ENCODE peak calls at places on chromosome 9, in eight cellular contexts. H is CD8-positive, alpha-beta memory T cell; G is fibroblast of lung; U is heart right ventricle; X is transverse colon; V is H1; B is right cardiac atrium; N is uterus. W is an unnamed sample. For H3K4me1 and H3K27me3, the result is how much of the 10 kb centered on the place peaks cover.

GRCh38 chr9:77952641-77953341 is 78.8 kb downstream of the GNAQ start:
- DNase-seq in H (no peak), G (peak), U (peak), X (no peak), V (no peak), B (no peak), N (no peak), W (no peak)

GRCh38 chr9:69584746-69585145 is 87.4 kb downstream of the APBA1 start:
- DNase-seq in H (no peak), G (peak), U (no peak), X (no peak), V (no peak), B (no peak), N (no peak), W (no peak)

GRCh38 chr9:6681957-6682501 is 36.5 kb upstream of the GLDC start:
- DNase-seq in H (no peak), G (peak), U (no peak), X (no peak), V (no peak), B (no peak), N (peak), W (no peak)

GRCh38 chr9:23855885-23856284 is 29.8 kb upstream of the ELAVL2 start:
- DNase-seq in H (no peak), G (no peak), U (no peak), X (no peak), V (no peak), B (no peak), N (no peak), W (no peak)

GRCh38 chr9:95793924-95794828 is 81.3 kb upstream of the ERCC6L2 start:
- DNase-seq in H (no peak), G (peak), U (peak), X (no peak), V (no peak), B (no peak), N (no peak), W (no peak)

GRCh38 chr9:98326402-98327248 is 71.2 kb upstream of the TBC1D2 start:
- DNase-seq in H (no peak), G (peak), U (no peak), X (no peak), V (no peak), B (no peak), N (no peak), W (no peak)

GRCh38 chr9:116544896-116545295 is 142.2 kb upstream of the TRIM32 start:
- DNase-seq in H (no peak), G (no peak), U (no peak), X (no peak), V (no peak), B (no peak), N (no peak), W (no peak)

GRCh38 chr9:119004618-119004990 is 364.6 kb downstream of the BRINP1 start:
- DNase-seq in H (no peak), G (peak), U (peak), X (peak), V (no peak), B (peak), N (peak), W (peak)

GRCh38 chr9:135035781-135036760 is 51.4 kb upstream of the OLFM1 start:
- DNase-seq in H (no peak), G (no peak), U (no peak), X (no peak), V (peak), B (peak), N (peak), W (no peak)

GRCh38 chr9:35814841-35815543 is at the start of gene HINT2:
- DNase-seq in H (peak), G (peak), U (peak), X (peak), V (peak), B (peak), N (peak), W (peak)

GRCh38 chr9:73199448-73199847 is 47.8 kb downstream of the ANXA1 start:
- DNase-seq in H (no peak), G (no peak), U (no peak), X (no peak), V (no peak), B (no peak), N (no peak), W (no peak)
- H3K4me3 ChIP-seq in H (no peak), G (no peak), U (no peak), X (no peak), V (no peak), B (no peak), N (no peak), W (no peak)

DNA sequence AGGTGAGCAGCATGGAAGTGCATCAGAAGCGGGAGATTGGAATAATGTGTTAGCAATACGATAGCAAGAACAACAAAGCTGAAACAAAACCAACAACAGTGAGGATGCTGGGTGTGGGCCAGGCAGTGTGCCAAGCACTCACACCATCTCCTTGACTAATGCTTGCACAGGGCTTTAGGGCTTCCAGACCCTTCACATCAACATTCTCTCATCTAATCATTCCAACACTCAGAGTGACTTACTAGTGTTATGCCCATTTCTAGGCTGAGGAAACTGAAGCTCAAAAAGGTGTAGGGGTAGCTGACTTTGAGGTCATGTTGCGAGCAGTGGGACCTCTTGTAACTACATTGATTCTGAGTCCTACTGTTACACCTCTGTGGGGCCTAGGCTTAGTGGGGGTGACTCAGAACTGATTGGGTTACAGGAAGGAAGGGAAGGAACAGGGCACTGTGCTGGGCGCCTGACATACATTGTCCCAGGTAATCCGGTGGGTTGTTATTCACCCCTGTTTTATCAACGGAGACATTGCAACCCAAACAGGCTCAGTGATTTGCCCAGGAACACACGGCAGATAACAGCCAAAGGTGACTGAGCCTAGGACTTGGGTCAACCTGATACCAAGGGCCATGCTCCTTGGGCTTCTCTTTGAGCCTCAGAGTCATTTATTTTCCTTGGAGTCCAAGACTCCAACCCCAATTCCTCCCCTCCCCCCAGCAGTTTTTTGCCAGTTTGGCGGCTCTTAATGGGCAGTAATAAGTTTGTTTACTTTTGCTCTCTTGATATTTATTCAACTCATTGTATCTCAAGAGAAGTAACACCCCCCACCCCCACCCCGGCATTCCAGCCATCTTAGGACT is 9.5 kb downstream of the ANGPTL2 start:
- DNase-seq in H (no peak), G (no peak), U (no peak), X (no peak), V (no peak), B (no peak), N (no peak), W (no peak)
- H3K4me1 ChIP-seq in H (under half), G (under half), U (half or more), X (under half), V (under half), B (under half), N (under half), W (half or more)

DNA sequence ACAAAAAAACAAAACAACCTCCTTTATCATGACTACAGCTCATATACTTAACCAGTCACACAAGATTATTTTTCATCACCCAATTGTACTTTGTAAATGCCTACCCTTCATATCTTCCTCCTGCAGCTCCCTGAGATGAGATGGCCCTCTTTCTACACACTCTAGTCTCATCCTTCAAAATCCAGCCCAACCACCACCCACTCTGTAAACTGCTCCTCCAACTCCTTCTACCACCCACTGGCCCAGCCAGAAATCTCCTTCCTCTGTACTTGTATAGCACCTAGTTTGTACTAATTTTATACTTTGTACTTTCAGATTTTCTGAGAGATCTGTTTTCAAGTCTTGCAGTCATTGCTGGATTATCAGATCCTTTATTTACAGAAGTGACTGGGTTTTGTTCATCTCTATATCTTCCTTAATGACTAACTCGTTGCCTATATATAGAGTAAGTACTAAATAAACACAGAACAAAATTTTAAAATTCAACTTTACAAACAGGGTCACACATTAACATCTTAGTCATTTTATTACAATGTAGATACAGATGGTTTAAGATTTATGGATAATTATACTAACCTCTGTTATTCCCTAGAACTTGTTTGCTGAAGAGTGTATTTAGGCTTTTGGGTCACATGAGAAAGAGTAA is 155.7 kb downstream of the NFIB start:
- DNase-seq in H (no peak), G (no peak), U (no peak), X (no peak), V (no peak), B (no peak), N (no peak), W (no peak)
- H3K27me3 ChIP-seq in H (under half), G (under half), U (under half), X (under half), V (under half), B (under half), N (under half), W (under half)

GRCh38 chr9:120914410-120914809 is 12.2 kb downstream of the TRAF1 start:
- DNase-seq in H (no peak), G (no peak), U (no peak), X (no peak), V (no peak), B (peak), N (no peak), W (no peak)

GRCh38 chr9:120916573-120916972 is 10.0 kb downstream of the TRAF1 start:
- DNase-seq in H (no peak), G (no peak), U (no peak), X (no peak), V (no peak), B (peak), N (peak), W (peak)

GRCh38 chr9:120913673-120914266 is 12.8 kb downstream of the TRAF1 start:
- DNase-seq in H (peak), G (no peak), U (no peak), X (no peak), V (peak), B (no peak), N (no peak), W (no peak)

GRCh38 chr9:120915854-120916495 is 10.6 kb downstream of the TRAF1 start:
- DNase-seq in H (peak), G (no peak), U (no peak), X (no peak), V (no peak), B (no peak), N (no peak), W (no peak)

GRCh38 chr9:120914953-120915352 is 11.6 kb downstream of the TRAF1 start:
- DNase-seq in H (no peak), G (peak), U (no peak), X (no peak), V (no peak), B (no peak), N (no peak), W (no peak)
- H3K4me3 ChIP-seq in H (no peak), G (no peak), U (no peak), X (no peak), V (no peak), B (no peak), N (no peak), W (no peak)

DNA sequence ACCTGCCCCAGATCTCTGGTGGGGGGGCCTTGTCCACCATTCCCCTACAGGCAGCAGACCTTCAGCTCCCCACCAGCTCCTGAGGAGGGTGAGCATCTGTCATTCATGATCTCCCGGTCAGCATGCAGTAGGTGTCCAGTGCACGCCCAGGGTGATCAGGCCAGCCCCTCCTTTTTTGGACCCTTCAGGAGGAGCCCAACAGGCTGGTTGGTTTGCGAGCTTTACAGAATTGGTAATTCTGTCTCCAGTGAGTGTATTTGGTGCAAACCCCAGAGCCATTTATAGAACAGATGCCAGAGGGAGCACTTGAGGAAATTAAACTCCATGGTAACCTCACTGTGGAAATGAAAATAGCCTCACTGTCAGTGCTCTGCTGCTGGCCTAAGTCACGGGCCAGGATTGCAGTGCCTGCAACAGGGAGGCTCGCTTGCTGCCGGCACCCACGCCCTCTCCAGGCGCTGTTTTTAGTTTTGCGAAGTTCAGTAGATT is 23.4 kb downstream of the WNK2 start:
- DNase-seq in H (no peak), G (peak), U (peak), X (no peak), V (no peak), B (peak), N (peak), W (peak)
- H3K4me1 ChIP-seq in H (under half), G (under half), U (half or more), X (half or more), V (under half), B (under half), N (under half), W (half or more)

GRCh38 chr9:14343236-14343947 is 29.5 kb upstream of the NFIB start:
- DNase-seq in H (no peak), G (no peak), U (no peak), X (no peak), V (no peak), B (peak), N (no peak), W (no peak)
- H3K27me3 ChIP-seq in H (under half), G (half or more), U (under half), X (half or more), V (under half), B (under half), N (under half), W (under half)

GRCh38 chr9:117720066-117720465 is 15.9 kb downstream of the TLR4 start:
- DNase-seq in H (no peak), G (no peak), U (no peak), X (no peak), V (no peak), B (no peak), N (no peak), W (no peak)

GRCh38 chr9:117720555-117720954 is 16.4 kb downstream of the TLR4 start:
- DNase-seq in H (no peak), G (no peak), U (peak), X (peak), V (no peak), B (peak), N (no peak), W (peak)

GRCh38 chr9:117719161-117719560 is 15.0 kb downstream of the TLR4 start:
- DNase-seq in H (no peak), G (no peak), U (no peak), X (no peak), V (no peak), B (no peak), N (no peak), W (no peak)

GRCh38 chr9:117718701-117719100 is 14.5 kb downstream of the TLR4 start:
- DNase-seq in H (no peak), G (no peak), U (no peak), X (no peak), V (no peak), B (no peak), N (no peak), W (no peak)

DNA sequence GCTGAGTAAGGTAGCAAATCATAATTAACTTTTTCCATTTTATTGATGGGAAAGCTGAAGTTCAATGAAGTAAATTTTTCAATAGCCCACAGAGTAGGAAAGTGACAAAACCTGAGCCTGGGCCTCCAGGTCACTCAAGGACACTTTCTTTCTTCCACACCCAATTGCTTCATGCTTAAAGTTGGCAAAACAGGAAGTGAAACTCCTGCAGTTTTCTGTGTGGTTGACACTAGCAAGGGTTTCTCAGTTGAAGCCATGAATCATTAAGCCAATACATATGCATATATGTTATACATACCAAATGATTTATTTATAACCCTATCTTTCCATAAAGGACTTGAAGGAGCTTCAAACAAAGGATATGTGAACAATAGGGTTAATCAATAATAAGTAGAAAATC is 13.9 kb downstream of the TLR4 start:
- DNase-seq in H (no peak), G (no peak), U (no peak), X (peak), V (no peak), B (no peak), N (no peak), W (no peak)
- H3K4me3 ChIP-seq in H (no peak), G (no peak), U (no peak), X (no peak), V (no peak), B (no peak), N (no peak), W (no peak)

GRCh38 chr9:89781838-89782237 is 177.0 kb downstream of the GADD45G start:
- DNase-seq in H (no peak), G (no peak), U (no peak), X (no peak), V (no peak), B (peak), N (no peak), W (no peak)
- H3K4me1 ChIP-seq in H (under half), G (under half), U (under half), X (under half), V (under half), B (under half), N (under half), W (under half)

GRCh38 chr9:106707722-106708121 is 155.2 kb upstream of the ZNF462 start:
- DNase-seq in H (no peak), G (peak), U (no peak), X (no peak), V (no peak), B (no peak), N (peak), W (peak)
- H3K27me3 ChIP-seq in H (under half), G (under half), U (under half), X (under half), V (under half), B (under half), N (under half), W (under half)

W was measured in left ventricle myocardium inferior.